ENCODE peak calls at places on chromosomes 5 and 9, in four cellular contexts. F is HepG2, D is GM12878, C is K562. S is an unnamed sample.

GRCh38 chr9:16364347-16364746 is 506.1 kb downstream of the BNC2 start:
- DNase-seq in F (no peak), D (no peak), C (no peak), S (no peak)

GRCh38 chr5:2224689-2225088 is 342.0 kb upstream of the IRX4 start:
- DNase-seq in F (no peak), D (no peak), C (no peak), S (no peak)

GRCh38 chr9:94084314-94084713 is at the start of gene PTPDC1:
- DNase-seq in F (peak; percentile 35), D (no peak), C (peak; percentile 60), S (peak; percentile 78)

GRCh38 chr5:139862803-139863202 is 67.2 kb downstream of the PSD2 start:
- DNase-seq in F (no peak), D (no peak), C (no peak), S (no peak)

GRCh38 chr5:60577116-60577515 is 122.8 kb downstream of the DEPDC1B start:
- DNase-seq in F (no peak), D (no peak), C (no peak), S (no peak)

GRCh38 chr9:8382777-8383527 is 583.4 kb upstream of the DMAC1 start:
- DNase-seq in F (no peak), D (no peak), C (no peak), S (no peak)

GRCh38 chr5:67156976-67157583 is 39.5 kb downstream of the CD180 start:
- DNase-seq in F (peak; percentile 22), D (no peak), C (peak; percentile 32), S (peak; percentile 26)

GRCh38 chr5:78808380-78808779 is 159.8 kb upstream of the LHFPL2 start:
- DNase-seq in F (no peak), D (no peak), C (no peak), S (no peak)

GRCh38 chr5:107652839-107653607 is 17.7 kb downstream of the EFNA5 start:
- DNase-seq in F (no peak), D (no peak), C (no peak), S (no peak)

GRCh38 chr5:180799194-180799593 is 3.4 kb downstream of the MGAT1 start:
- DNase-seq in F (no peak), D (no peak), C (no peak), S (peak; percentile 79)

GRCh38 chr9:122718038-122718437 is 5.8 kb upstream of the OR1L4 start:
- DNase-seq in F (no peak), D (no peak), C (no peak), S (no peak)

GRCh38 chr5:62144395-62145022 is 161.5 kb upstream of the KIF2A start:
- DNase-seq in F (no peak), D (no peak), C (no peak), S (no peak)
- TF ChIP-seq USF2 in F (no peak), D (no peak), C (no peak), S (no peak)

GRCh38 chr9:18855636-18856035 is 177.4 kb downstream of the SAXO1 start:
- DNase-seq in F (no peak), D (no peak), C (no peak), S (no peak)
- TF ChIP-seq TCF7 in F (no peak), D (no peak), C (no peak), S (no peak)

GRCh38 chr5:110031402-110032140 is 341.8 kb downstream of the MAN2A1 start:
- DNase-seq in F (no peak), D (no peak), C (no peak), S (no peak)

GRCh38 chr5:110038297-110038997 is 348.7 kb downstream of the MAN2A1 start:
- DNase-seq in F (no peak), D (no peak), C (no peak), S (no peak)

GRCh38 chr5:110032386-110032785 is 342.7 kb downstream of the MAN2A1 start:
- DNase-seq in F (no peak), D (no peak), C (no peak), S (no peak)

GRCh38 chr5:110034076-110034475 is 344.3 kb downstream of the MAN2A1 start:
- DNase-seq in F (no peak), D (no peak), C (no peak), S (no peak)
- TF ChIP-seq USF2 in F (no peak), D (no peak), C (no peak), S (no peak)

GRCh38 chr5:120106912-120107525 is 357.1 kb upstream of the PRR16 start:
- DNase-seq in F (no peak), D (no peak), C (no peak), S (no peak)

GRCh38 chr5:120103498-120103897 is 360.6 kb upstream of the PRR16 start:
- DNase-seq in F (no peak), D (no peak), C (no peak), S (no peak)

GRCh38 chr5:120108586-120109254 is 355.4 kb upstream of the PRR16 start:
- DNase-seq in F (no peak), D (no peak), C (no peak), S (no peak)
- TF ChIP-seq TCF7 in F (no peak), D (no peak), C (no peak), S (no peak)

GRCh38 chr5:150112211-150113046 is 26.1 kb upstream of the CSF1R start:
- DNase-seq in F (no peak), D (no peak), C (peak; percentile 7), S (no peak)
- TF ChIP-seq USF2 in F (no peak), D (no peak), C (no peak), S (no peak)

DNA sequence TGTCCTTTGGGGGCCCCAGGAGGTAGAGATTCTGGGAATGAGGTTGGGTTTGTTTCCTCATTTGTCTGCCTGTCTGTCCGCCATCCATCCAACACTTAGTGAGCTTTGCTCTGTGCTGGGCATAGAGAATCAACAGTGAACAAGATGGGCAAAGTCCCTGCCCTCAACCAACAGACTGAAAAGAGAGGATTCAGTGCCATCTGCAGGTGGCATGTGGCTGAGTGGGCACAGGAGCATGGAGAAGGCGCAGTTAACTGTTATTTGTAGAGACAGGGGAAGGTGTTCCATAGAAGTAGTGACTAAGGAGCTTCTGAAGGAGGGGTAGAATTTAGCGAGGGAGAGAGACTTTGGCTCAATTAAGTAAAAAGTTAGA is 23.1 kb downstream of the POLR1E start:
- DNase-seq in F (no peak), D (no peak), C (no peak), S (no peak)
- TF ChIP-seq TCF7 in F (no peak), D (no peak), C (no peak), S (no peak)

GRCh38 chr5:5422819-5423515 is 490 bp downstream of the ICE1 start:
- DNase-seq in F (no peak), D (no peak), C (peak; percentile 27), S (no peak)
- TF ChIP-seq USF2 in F (no peak), D (no peak), C (no peak), S (no peak)

GRCh38 chr5:149780043-149780737 is 50.1 kb downstream of the PPARGC1B start:
- DNase-seq in F (no peak), D (no peak), C (no peak), S (no peak)
- TF ChIP-seq TCF7 in F (no peak), D (no peak), C (no peak), S (no peak)

DNA sequence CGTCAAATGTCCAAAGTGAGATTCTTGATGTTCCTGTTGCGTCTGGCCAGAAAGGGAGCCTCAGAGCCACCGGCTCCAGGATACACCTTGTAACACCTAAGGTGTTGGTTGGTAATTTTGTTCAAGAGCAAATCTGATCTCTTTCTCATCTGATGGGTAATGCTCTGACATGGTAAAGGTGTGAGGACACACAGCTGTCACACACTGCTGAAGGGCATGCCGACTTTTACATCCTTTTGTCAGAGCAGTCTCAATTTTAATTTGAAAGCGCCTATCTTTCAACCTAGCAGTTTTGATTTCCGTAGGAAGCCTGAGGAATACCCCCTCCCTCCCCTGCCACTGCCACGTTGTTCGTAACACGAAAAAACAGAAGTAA is 57.5 kb downstream of the TSTD2 start:
- DNase-seq in F (no peak), D (no peak), C (no peak), S (no peak)
- TF ChIP-seq USF2 in F (no peak), D (no peak), C (no peak), S (no peak)

DNA sequence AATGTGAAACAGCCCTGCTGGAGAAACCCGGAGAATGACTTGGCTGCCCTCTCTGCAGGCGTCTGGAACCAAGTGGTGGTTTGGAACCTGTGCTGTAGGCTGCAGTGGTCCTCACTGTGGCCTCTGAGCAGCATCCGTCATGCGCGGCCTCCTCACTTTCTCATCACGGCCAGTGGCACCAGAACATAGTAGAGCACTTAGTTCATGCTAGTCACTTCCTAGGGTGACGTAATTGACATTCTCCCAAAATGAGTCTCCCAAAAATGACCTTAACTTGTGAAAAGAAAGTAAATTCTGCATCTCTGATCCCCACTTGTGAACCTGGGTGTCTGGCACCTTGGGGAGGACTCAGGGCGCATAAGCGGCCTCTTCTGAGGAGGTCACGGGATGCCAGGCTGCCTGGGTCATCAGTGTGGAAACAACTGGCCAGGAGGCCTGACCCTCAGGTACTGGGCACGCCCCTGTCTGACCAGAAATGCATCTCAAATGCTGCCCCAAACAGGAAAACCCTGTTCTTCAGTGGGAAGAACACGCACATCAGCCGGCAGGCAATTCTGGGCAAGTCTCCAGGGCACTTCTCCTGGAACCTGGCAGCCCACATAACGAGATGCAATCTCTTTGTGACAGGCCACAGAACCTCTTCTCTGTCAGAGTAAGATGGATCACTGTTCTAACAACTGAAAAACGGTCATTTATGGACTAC is 36.6 kb upstream of the SPTLC1 start:
- DNase-seq in F (no peak), D (no peak), C (no peak), S (no peak)
- TF ChIP-seq TCF7 in F (no peak), D (no peak), C (no peak), S (no peak)

S was measured in WTC11.